ENCODE peak calls at places on chromosomes 11 and 22, in ten cellular contexts. One of them, this sample, is unnamed. For H3K9me3, the result is how much of the 10 kb centered on the place peaks cover.

GRCh38 chr11:9914064-9914463 is 250.2 kb downstream of the SWAP70 start:
- DNase-seq in MM.1S: no peak
- DNase-seq in H9: no peak
- DNase-seq in DND-41: no peak
- DNase-seq in GM23248: no peak
- DNase-seq in fibroblast of lung: no peak
- DNase-seq in HCT116: no peak
- DNase-seq in endodermal cell: no peak
- DNase-seq in mammary epithelial cell: no peak
- DNase-seq in IMR-90: no peak
- DNase-seq in this sample: no peak

GRCh38 chr22:42194104-42194851 is 63.7 kb upstream of the CYP2D6 start:
- DNase-seq in HCT116: no peak
- DNase-seq in mammary epithelial cell: no peak
- DNase-seq in H9: no peak
- DNase-seq in MM.1S: no peak
- DNase-seq in DND-41: no peak
- DNase-seq in endodermal cell: no peak
- DNase-seq in fibroblast of lung: no peak
- DNase-seq in GM23248: no peak
- DNase-seq in IMR-90: no peak
- DNase-seq in this sample: no peak

GRCh38 chr11:3735827-3736226 is 61.5 kb downstream of the NUP98 start:
- DNase-seq in DND-41: no peak
- DNase-seq in IMR-90: peak
- DNase-seq in endodermal cell: no peak
- DNase-seq in H9: no peak
- DNase-seq in MM.1S: no peak
- DNase-seq in GM23248: peak
- DNase-seq in mammary epithelial cell: peak
- DNase-seq in fibroblast of lung: peak
- DNase-seq in HCT116: no peak
- DNase-seq in this sample: peak

GRCh38 chr22:46574993-46575914 is 37.8 kb upstream of the CELSR1 start:
- DNase-seq in IMR-90: no peak
- DNase-seq in H9: peak
- DNase-seq in endodermal cell: peak
- DNase-seq in mammary epithelial cell: peak
- DNase-seq in HCT116: peak
- DNase-seq in fibroblast of lung: no peak
- DNase-seq in DND-41: no peak
- DNase-seq in MM.1S: peak
- DNase-seq in GM23248: no peak
- DNase-seq in this sample: peak

GRCh38 chr11:16606784-16607674 is 131.4 kb upstream of the C11orf58 start:
- DNase-seq in GM23248: no peak
- DNase-seq in endodermal cell: peak
- DNase-seq in fibroblast of lung: peak
- DNase-seq in HCT116: no peak
- DNase-seq in mammary epithelial cell: peak
- DNase-seq in IMR-90: peak
- DNase-seq in DND-41: no peak
- DNase-seq in MM.1S: no peak
- DNase-seq in H9: peak
- DNase-seq in this sample: no peak

GRCh38 chr11:119671561-119672015 is 57.4 kb downstream of the NECTIN1 start:
- DNase-seq in endodermal cell: no peak
- DNase-seq in DND-41: no peak
- DNase-seq in H9: no peak
- DNase-seq in IMR-90: peak
- DNase-seq in HCT116: no peak
- DNase-seq in mammary epithelial cell: no peak
- DNase-seq in fibroblast of lung: peak
- DNase-seq in MM.1S: no peak
- DNase-seq in GM23248: no peak
- DNase-seq in this sample: no peak

GRCh38 chr22:47154621-47155081 is 392.2 kb downstream of the TBC1D22A start:
- DNase-seq in DND-41: no peak
- DNase-seq in MM.1S: no peak
- DNase-seq in fibroblast of lung: peak
- DNase-seq in GM23248: peak
- DNase-seq in IMR-90: peak
- DNase-seq in HCT116: no peak
- DNase-seq in mammary epithelial cell: peak
- DNase-seq in H9: no peak
- DNase-seq in endodermal cell: no peak
- DNase-seq in this sample: peak

GRCh38 chr11:126658306-126659056 is 303.0 kb downstream of the ST3GAL4 start:
- DNase-seq in IMR-90: no peak
- DNase-seq in H9: no peak
- DNase-seq in MM.1S: no peak
- DNase-seq in HCT116: no peak
- DNase-seq in DND-41: no peak
- DNase-seq in mammary epithelial cell: peak
- DNase-seq in GM23248: peak
- DNase-seq in fibroblast of lung: no peak
- DNase-seq in endodermal cell: no peak
- DNase-seq in this sample: no peak

GRCh38 chr11:114892381-114893197 is 214.3 kb downstream of the NXPE2 start:
- DNase-seq in fibroblast of lung: no peak
- DNase-seq in GM23248: no peak
- DNase-seq in mammary epithelial cell: no peak
- DNase-seq in H9: no peak
- DNase-seq in MM.1S: no peak
- DNase-seq in IMR-90: no peak
- DNase-seq in HCT116: no peak
- DNase-seq in endodermal cell: peak
- DNase-seq in DND-41: peak
- DNase-seq in this sample: no peak

GRCh38 chr22:47434336-47435203 is 672.1 kb downstream of the TBC1D22A start:
- DNase-seq in mammary epithelial cell: no peak
- DNase-seq in IMR-90: no peak
- DNase-seq in DND-41: no peak
- DNase-seq in HCT116: no peak
- DNase-seq in GM23248: no peak
- DNase-seq in MM.1S: no peak
- DNase-seq in H9: no peak
- DNase-seq in endodermal cell: no peak
- DNase-seq in fibroblast of lung: peak
- DNase-seq in this sample: no peak

GRCh38 chr22:50293441-50294318 is 13.8 kb downstream of the PLXNB2 start:
- DNase-seq in IMR-90: peak
- DNase-seq in mammary epithelial cell: peak
- DNase-seq in H9: peak
- DNase-seq in DND-41: no peak
- DNase-seq in HCT116: no peak
- DNase-seq in MM.1S: no peak
- DNase-seq in fibroblast of lung: peak
- DNase-seq in GM23248: peak
- DNase-seq in endodermal cell: peak
- DNase-seq in this sample: peak

GRCh38 chr11:117823941-117824420 is 563 bp downstream of the FXYD2 start:
- DNase-seq in HCT116: no peak
- DNase-seq in mammary epithelial cell: no peak
- DNase-seq in fibroblast of lung: peak
- DNase-seq in H9: peak
- DNase-seq in IMR-90: no peak
- DNase-seq in GM23248: no peak
- DNase-seq in endodermal cell: peak
- DNase-seq in MM.1S: no peak
- DNase-seq in DND-41: peak
- DNase-seq in this sample: no peak

GRCh38 chr11:68469122-68469521 is 8.6 kb downstream of the PPP6R3 start:
- DNase-seq in IMR-90: peak
- DNase-seq in MM.1S: no peak
- DNase-seq in fibroblast of lung: peak
- DNase-seq in endodermal cell: no peak
- DNase-seq in H9: no peak
- DNase-seq in GM23248: no peak
- DNase-seq in HCT116: no peak
- DNase-seq in mammary epithelial cell: no peak
- DNase-seq in DND-41: no peak
- DNase-seq in this sample: no peak

GRCh38 chr11:131685206-131685605 is 314.8 kb downstream of the NTM start:
- DNase-seq in MM.1S: no peak
- DNase-seq in DND-41: no peak
- DNase-seq in IMR-90: no peak
- DNase-seq in GM23248: no peak
- DNase-seq in H9: no peak
- DNase-seq in endodermal cell: peak
- DNase-seq in mammary epithelial cell: no peak
- DNase-seq in fibroblast of lung: no peak
- DNase-seq in HCT116: no peak
- DNase-seq in this sample: no peak

GRCh38 chr11:61328351-61328750 is 4.6 kb downstream of the DDB1 start:
- DNase-seq in mammary epithelial cell: no peak
- DNase-seq in HCT116: no peak
- DNase-seq in fibroblast of lung: no peak
- DNase-seq in MM.1S: no peak
- DNase-seq in IMR-90: no peak
- DNase-seq in endodermal cell: no peak
- DNase-seq in DND-41: no peak
- DNase-seq in GM23248: no peak
- DNase-seq in H9: no peak
- DNase-seq in this sample: no peak
- H3K9ac ChIP-seq in mammary epithelial cell: no peak
- H3K9ac ChIP-seq in HCT116: no peak
- H3K9ac ChIP-seq in fibroblast of lung: no peak
- H3K9ac ChIP-seq in MM.1S: no peak
- H3K9ac ChIP-seq in IMR-90: no peak
- H3K9ac ChIP-seq in endodermal cell: no peak
- H3K9ac ChIP-seq in DND-41: no peak
- H3K9ac ChIP-seq in GM23248: peak
- H3K9ac ChIP-seq in H9: no peak
- H3K9ac ChIP-seq in this sample: no peak

GRCh38 chr11:83572521-83572920 is 286.4 kb upstream of the CCDC90B start:
- DNase-seq in mammary epithelial cell: no peak
- DNase-seq in HCT116: no peak
- DNase-seq in GM23248: peak
- DNase-seq in MM.1S: no peak
- DNase-seq in DND-41: no peak
- DNase-seq in H9: no peak
- DNase-seq in endodermal cell: no peak
- DNase-seq in IMR-90: no peak
- DNase-seq in fibroblast of lung: no peak
- DNase-seq in this sample: no peak

GRCh38 chr11:83568474-83568873 is 282.3 kb upstream of the CCDC90B start:
- DNase-seq in H9: no peak
- DNase-seq in GM23248: peak
- DNase-seq in DND-41: no peak
- DNase-seq in HCT116: no peak
- DNase-seq in fibroblast of lung: no peak
- DNase-seq in endodermal cell: no peak
- DNase-seq in MM.1S: no peak
- DNase-seq in IMR-90: no peak
- DNase-seq in mammary epithelial cell: no peak
- DNase-seq in this sample: no peak

GRCh38 chr11:83571301-83571700 is 285.1 kb upstream of the CCDC90B start:
- DNase-seq in IMR-90: peak
- DNase-seq in H9: no peak
- DNase-seq in GM23248: peak
- DNase-seq in DND-41: no peak
- DNase-seq in fibroblast of lung: peak
- DNase-seq in HCT116: no peak
- DNase-seq in endodermal cell: no peak
- DNase-seq in mammary epithelial cell: no peak
- DNase-seq in MM.1S: no peak
- DNase-seq in this sample: no peak

GRCh38 chr11:83566948-83567347 is 280.8 kb upstream of the CCDC90B start:
- DNase-seq in HCT116: no peak
- DNase-seq in fibroblast of lung: peak
- DNase-seq in endodermal cell: no peak
- DNase-seq in H9: no peak
- DNase-seq in GM23248: peak
- DNase-seq in IMR-90: peak
- DNase-seq in DND-41: no peak
- DNase-seq in MM.1S: no peak
- DNase-seq in mammary epithelial cell: peak
- DNase-seq in this sample: peak

DNA sequence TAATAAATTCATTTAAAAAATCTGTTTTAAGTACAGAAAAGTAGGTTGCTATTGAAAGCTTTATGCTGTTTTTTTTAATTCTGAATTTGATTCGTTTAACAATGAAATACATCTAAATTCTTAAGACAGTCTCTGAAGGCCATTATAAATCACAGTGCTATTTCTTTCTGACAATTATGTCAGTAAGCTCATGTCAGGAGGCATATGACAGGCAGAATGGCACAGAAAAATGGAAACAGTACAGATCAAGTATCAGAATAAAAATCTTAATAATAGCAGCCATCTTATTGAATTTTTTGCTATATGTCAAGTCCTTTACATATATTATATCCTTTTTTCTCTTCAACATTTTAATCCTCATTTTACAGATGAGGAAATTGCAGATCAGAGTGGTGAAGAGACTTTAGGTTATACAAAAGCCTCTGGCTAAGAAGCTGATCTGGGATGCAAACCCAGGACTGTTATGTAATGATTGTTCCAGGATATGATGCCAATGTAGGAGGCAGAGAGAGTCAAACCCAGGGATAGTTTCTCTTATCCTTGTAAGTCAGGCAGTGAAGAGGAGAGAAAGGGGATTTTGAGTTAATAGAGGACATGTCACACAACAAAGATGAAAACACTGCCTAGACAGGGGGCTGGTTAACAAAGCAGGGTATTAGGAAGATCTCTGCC is 283.1 kb upstream of the CCDC90B start:
- DNase-seq in DND-41: no peak
- DNase-seq in MM.1S: no peak
- DNase-seq in fibroblast of lung: no peak
- DNase-seq in mammary epithelial cell: no peak
- DNase-seq in IMR-90: no peak
- DNase-seq in endodermal cell: no peak
- DNase-seq in HCT116: no peak
- DNase-seq in GM23248: peak
- DNase-seq in H9: no peak
- DNase-seq in this sample: no peak
- H3K9me3 ChIP-seq in DND-41: under half
- H3K9me3 ChIP-seq in MM.1S: under half
- H3K9me3 ChIP-seq in fibroblast of lung: under half
- H3K9me3 ChIP-seq in mammary epithelial cell: under half
- H3K9me3 ChIP-seq in IMR-90: under half
- H3K9me3 ChIP-seq in endodermal cell: under half
- H3K9me3 ChIP-seq in HCT116: under half
- H3K9me3 ChIP-seq in GM23248: under half
- H3K9me3 ChIP-seq in H9: under half
- H3K9me3 ChIP-seq in this sample: under half

GRCh38 chr11:75159081-75159953 is 8.4 kb downstream of the SLCO2B1 start:
- DNase-seq in mammary epithelial cell: no peak
- DNase-seq in MM.1S: no peak
- DNase-seq in HCT116: no peak
- DNase-seq in endodermal cell: peak
- DNase-seq in GM23248: no peak
- DNase-seq in IMR-90: no peak
- DNase-seq in fibroblast of lung: no peak
- DNase-seq in DND-41: no peak
- DNase-seq in H9: peak
- DNase-seq in this sample: no peak
- H3K9ac ChIP-seq in mammary epithelial cell: no peak
- H3K9ac ChIP-seq in MM.1S: no peak
- H3K9ac ChIP-seq in HCT116: no peak
- H3K9ac ChIP-seq in endodermal cell: no peak
- H3K9ac ChIP-seq in GM23248: no peak
- H3K9ac ChIP-seq in IMR-90: no peak
- H3K9ac ChIP-seq in fibroblast of lung: no peak
- H3K9ac ChIP-seq in DND-41: no peak
- H3K9ac ChIP-seq in H9: no peak
- H3K9ac ChIP-seq in this sample: no peak

GRCh38 chr11:31809857-31810778 is 1.0 kb downstream of the PAX6 start:
- DNase-seq in DND-41: no peak
- DNase-seq in GM23248: peak
- DNase-seq in IMR-90: peak
- DNase-seq in MM.1S: peak
- DNase-seq in H9: peak
- DNase-seq in HCT116: no peak
- DNase-seq in fibroblast of lung: peak
- DNase-seq in mammary epithelial cell: peak
- DNase-seq in endodermal cell: peak
- DNase-seq in this sample: peak
- H3K9me3 ChIP-seq in DND-41: under half
- H3K9me3 ChIP-seq in GM23248: under half
- H3K9me3 ChIP-seq in IMR-90: under half
- H3K9me3 ChIP-seq in MM.1S: under half
- H3K9me3 ChIP-seq in H9: under half
- H3K9me3 ChIP-seq in HCT116: under half
- H3K9me3 ChIP-seq in fibroblast of lung: under half
- H3K9me3 ChIP-seq in mammary epithelial cell: under half
- H3K9me3 ChIP-seq in endodermal cell: under half
- H3K9me3 ChIP-seq in this sample: under half

This sample was measured in PC-3.